ENCODE peak calls at places on chromosomes 12 and 14, in seven cellular contexts. P is heart right ventricle, U is psoas muscle, K is thyroid gland, R is neuronal stem cell, F is cardiac muscle cell, J is A673. L is an unnamed sample.

GRCh38 chr12:68482660-68483059 is 128.0 kb upstream of the RAP1B start:
- DNase-seq in P (no peak), U (no peak), K (no peak), R (no peak), F (no peak), J (peak; percentile 13), L (no peak)

GRCh38 chr14:104881369-104881979 is 16.4 kb downstream of the CEP170B start:
- DNase-seq in P (peak; percentile 62), U (peak; percentile 89), K (no peak), R (no peak), F (peak; percentile 87), J (no peak), L (no peak)

GRCh38 chr12:107732365-107732764 is 28.6 kb downstream of the PRDM4 start:
- DNase-seq in P (no peak), U (no peak), K (no peak), R (no peak), F (no peak), J (no peak), L (no peak)

GRCh38 chr14:95759952-95760351 is 46.0 kb upstream of the TCL1A start:
- DNase-seq in P (no peak), U (no peak), K (no peak), R (no peak), F (no peak), J (no peak), L (no peak)

GRCh38 chr12:14365294-14366210 is at the start of gene ATF7IP:
- DNase-seq in P (peak; percentile 97), U (peak; percentile 98), K (peak; percentile 98), R (peak; percentile 89), F (peak; percentile 96), J (peak; percentile 99), L (peak; percentile 96)

GRCh38 chr12:25549120-25549519 is 4.0 kb downstream of the LMNTD1 start:
- DNase-seq in P (no peak), U (no peak), K (no peak), R (no peak), F (no peak), J (no peak), L (no peak)

GRCh38 chr12:53676715-53677611 is 1.1 kb upstream of the ATP5MC2 start:
- DNase-seq in P (peak; percentile 50), U (peak; percentile 79), K (peak; percentile 26), R (peak; percentile 74), F (peak; percentile 52), J (peak; percentile 76), L (peak; percentile 14)

GRCh38 chr12:12899530-12900380 is 8.4 kb downstream of the GPRC5A start:
- DNase-seq in P (no peak), U (no peak), K (peak; percentile 67), R (no peak), F (no peak), J (peak; percentile 28), L (no peak)

GRCh38 chr12:39813776-39814175 is 194.2 kb upstream of the ABCD2 start:
- DNase-seq in P (no peak), U (no peak), K (no peak), R (no peak), F (no peak), J (peak; percentile 65), L (no peak)

GRCh38 chr14:52377940-52378339 is 63.8 kb downstream of the PTGER2 start:
- DNase-seq in P (no peak), U (no peak), K (no peak), R (no peak), F (no peak), J (no peak), L (no peak)

GRCh38 chr12:2958432-2959193 is 584 bp upstream of the TEAD4 start:
- DNase-seq in P (peak; percentile 57), U (peak; percentile 73), K (peak; percentile 80), R (peak; percentile 41), F (peak; percentile 75), J (peak; percentile 88), L (peak; percentile 69)

GRCh38 chr12:57760347-57760982 is 5.6 kb downstream of the MARCHF9 start:
- DNase-seq in P (no peak), U (no peak), K (no peak), R (no peak), F (peak; percentile 78), J (no peak), L (no peak)

GRCh38 chr12:52181757-52182156 is 10.1 kb downstream of the KRT80 start:
- DNase-seq in P (no peak), U (no peak), K (no peak), R (no peak), F (peak; percentile 85), J (peak; percentile 63), L (no peak)

GRCh38 chr12:75661927-75662326 is 150.5 kb upstream of the KRR1 start:
- DNase-seq in P (no peak), U (no peak), K (no peak), R (no peak), F (no peak), J (no peak), L (no peak)

GRCh38 chr14:53217283-53217994 is 64.3 kb upstream of the DDHD1 start:
- DNase-seq in P (peak; percentile 56), U (peak; percentile 81), K (peak; percentile 87), R (peak; percentile 74), F (peak; percentile 85), J (peak; percentile 79), L (peak; percentile 94)

GRCh38 chr14:105220699-105221597 is 27.4 kb upstream of the BTBD6 start:
- DNase-seq in P (peak; percentile 71), U (no peak), K (peak; percentile 83), R (no peak), F (no peak), J (no peak), L (no peak)

GRCh38 chr12:12449533-12450025 is 92.7 kb downstream of the BORCS5 start:
- DNase-seq in P (no peak), U (no peak), K (no peak), R (no peak), F (no peak), J (peak; percentile 41), L (no peak)

GRCh38 chr12:34295366-34296142 is 273.3 kb downstream of the ALG10 start:
- DNase-seq in P (no peak), U (peak; percentile 11), K (no peak), R (no peak), F (no peak), J (no peak), L (no peak)

GRCh38 chr12:130826151-130826801 is 12.8 kb downstream of the STX2 start:
- DNase-seq in P (no peak), U (peak; percentile 64), K (peak; percentile 19), R (no peak), F (peak; percentile 28), J (peak; percentile 73), L (peak; percentile 80)

GRCh38 chr12:84698576-84699333 is 213.8 kb downstream of the SLC6A15 start:
- DNase-seq in P (no peak), U (no peak), K (no peak), R (no peak), F (no peak), J (no peak), L (peak; percentile 56)

GRCh38 chr12:3727877-3728632 is 24.9 kb downstream of the CRACR2A start:
- DNase-seq in P (no peak), U (no peak), K (no peak), R (no peak), F (no peak), J (no peak), L (no peak)

GRCh38 chr14:92480856-92481255 is 32.7 kb upstream of the RIN3 start:
- DNase-seq in P (no peak), U (no peak), K (no peak), R (no peak), F (no peak), J (no peak), L (no peak)

GRCh38 chr14:55398679-55399078 is 13.0 kb downstream of the ATG14 start:
- DNase-seq in P (peak; percentile 36), U (no peak), K (no peak), R (no peak), F (no peak), J (peak; percentile 6), L (no peak)

GRCh38 chr14:77140343-77140936 is 1.2 kb downstream of the ZDHHC22 start:
- DNase-seq in P (no peak), U (no peak), K (no peak), R (no peak), F (no peak), J (peak; percentile 50), L (peak; percentile 32)

GRCh38 chr12:108004368-108004767 is 124.7 kb upstream of the WSCD2 start:
- DNase-seq in P (no peak), U (no peak), K (no peak), R (peak; percentile 50), F (peak; percentile 71), J (peak; percentile 3), L (no peak)

GRCh38 chr14:51298895-51299294 is 58.8 kb downstream of the TMX1 start:
- DNase-seq in P (no peak), U (no peak), K (no peak), R (no peak), F (no peak), J (no peak), L (no peak)

GRCh38 chr14:90539496-90539775 is 142.6 kb downstream of the CALM1 start:
- DNase-seq in P (no peak), U (no peak), K (no peak), R (no peak), F (no peak), J (no peak), L (no peak)

GRCh38 chr14:69672372-69672771 is 61.0 kb downstream of the SUSD6 start:
- DNase-seq in P (no peak), U (no peak), K (peak; percentile 53), R (no peak), F (no peak), J (no peak), L (no peak)
- H3K4me1 ChIP-seq in P (peaks cover 71% of the 10 kb centered on the region), U (peaks cover 72% of the 10 kb centered on the region), K (peaks cover 62% of the 10 kb centered on the region), R (no peaks in the 10 kb centered on the region), F (peaks cover 9% of the 10 kb centered on the region), J (peaks cover 10% of the 10 kb centered on the region), L (peaks cover 12% of the 10 kb centered on the region)

GRCh38 chr12:6224550-6224949 is 24.4 kb downstream of the CD9 start:
- DNase-seq in P (no peak), U (peak; percentile 76), K (peak; percentile 59), R (no peak), F (no peak), J (no peak), L (no peak)
- H3K4me1 ChIP-seq in P (peaks cover 93% of the 10 kb centered on the region), U (peaks cover 70% of the 10 kb centered on the region), K (peaks cover 97% of the 10 kb centered on the region), R (peaks cover 48% of the 10 kb centered on the region), F (peaks cover 11% of the 10 kb centered on the region), J (no peaks in the 10 kb centered on the region), L (no peaks in the 10 kb centered on the region)

GRCh38 chr14:103521438-103521961 is 1.1 kb downstream of the CKB start:
- DNase-seq in P (no peak), U (no peak), K (no peak), R (no peak), F (peak; percentile 36), J (peak; percentile 51), L (no peak)
- H3K4me1 ChIP-seq in P (peaks cover 48% of the 10 kb centered on the region), U (peaks cover 22% of the 10 kb centered on the region), K (peaks cover 47% of the 10 kb centered on the region), R (peaks cover 62% of the 10 kb centered on the region), F (peaks cover 22% of the 10 kb centered on the region), J (peaks cover 18% of the 10 kb centered on the region), L (peaks cover 3% of the 10 kb centered on the region)

DNA sequence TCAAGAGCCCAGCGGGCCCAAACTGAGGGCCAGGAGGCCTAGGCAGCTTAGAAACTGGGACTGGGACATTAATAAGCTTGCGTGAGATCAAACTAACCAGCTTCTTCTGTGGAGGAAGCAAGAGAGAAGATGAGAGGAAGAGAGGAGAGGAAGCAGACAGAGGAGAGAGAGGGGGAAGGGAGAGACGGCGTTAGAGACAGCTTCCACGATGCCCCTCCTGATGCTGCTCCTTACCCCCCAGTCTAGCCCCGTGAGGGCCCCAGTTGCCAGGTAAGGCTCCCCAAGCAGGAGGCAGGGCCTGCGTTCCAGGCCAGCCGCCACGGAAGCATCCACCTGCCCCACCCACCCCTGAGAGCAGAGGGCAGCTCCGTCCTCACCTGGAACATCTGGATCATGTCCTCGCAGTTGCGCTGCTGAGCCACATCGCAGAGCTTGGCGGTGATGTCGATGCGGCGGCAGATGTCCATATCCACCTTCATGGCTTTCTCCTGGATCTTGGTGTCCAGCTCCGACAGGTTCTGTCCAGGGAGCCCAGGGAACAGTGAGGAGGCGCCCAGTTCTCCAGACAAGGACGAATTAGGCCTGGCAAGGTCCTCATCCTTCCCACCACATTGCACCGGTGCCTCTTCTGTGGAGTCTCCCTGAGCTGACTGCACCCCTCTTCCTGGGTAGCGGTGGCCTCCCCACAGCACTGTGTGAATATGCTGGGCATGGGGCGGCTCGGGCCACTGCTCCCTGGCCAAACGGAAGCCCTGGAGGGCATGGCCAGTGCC is 6.3 kb downstream of the IFFO1 start:
- DNase-seq in P (no peak), U (no peak), K (no peak), R (no peak), F (no peak), J (no peak), L (no peak)
- H3K4me1 ChIP-seq in P (peaks cover 74% of the 10 kb centered on the region), U (peaks cover 44% of the 10 kb centered on the region), K (peaks cover 24% of the 10 kb centered on the region), R (peaks cover 10% of the 10 kb centered on the region), F (peaks cover 32% of the 10 kb centered on the region), J (peaks cover 32% of the 10 kb centered on the region), L (peaks cover 6% of the 10 kb centered on the region)